ENCODE peak calls at places on chromosomes 4 and X, in nine cellular contexts. Z, N, A, D, I, B, J, U and K are unnamed samples.

GRCh38 chr4:129972257-129972656 is 876.3 kb downstream of the C4orf33 start:
- DNase-seq in Z (no peak), N (peak), A (peak), D (no peak), I (no peak), B (no peak), J (no peak), U (no peak), K (no peak)

GRCh38 chrX:3712080-3712869 is 1.2 kb downstream of the PRKX start:
- DNase-seq in Z (peak), N (no peak), A (peak), D (peak), I (no peak), B (no peak), J (peak), U (peak), K (peak)

GRCh38 chrX:70769659-70770232 is 138.8 kb downstream of the TEX11 start:
- DNase-seq in Z (no peak), N (no peak), A (no peak), D (peak), I (no peak), B (no peak), J (no peak), U (no peak), K (no peak)

GRCh38 chr4:146957252-146957651 is 11.6 kb upstream of the TTC29 start:
- DNase-seq in Z (no peak), N (no peak), A (no peak), D (no peak), I (peak), B (no peak), J (peak), U (peak), K (no peak)

GRCh38 chr4:82811838-82812672 is 13.5 kb upstream of the SCD5 start:
- DNase-seq in Z (no peak), N (no peak), A (peak), D (no peak), I (no peak), B (no peak), J (peak), U (no peak), K (no peak)

GRCh38 chr4:73770917-73771316 is 30.5 kb downstream of the CXCL8 start:
- DNase-seq in Z (no peak), N (no peak), A (no peak), D (no peak), I (no peak), B (no peak), J (no peak), U (no peak), K (no peak)

GRCh38 chr4:32258986-32259385 is 1538.8 kb downstream of the PCDH7 start:
- DNase-seq in Z (no peak), N (no peak), A (no peak), D (no peak), I (no peak), B (no peak), J (no peak), U (no peak), K (no peak)

GRCh38 chr4:20395160-20395773 is 143.6 kb downstream of the SLIT2 start:
- DNase-seq in Z (peak), N (peak), A (peak), D (peak), I (no peak), B (no peak), J (no peak), U (peak), K (peak)

GRCh38 chrX:41429592-41429991 is 17.6 kb upstream of the NYX start:
- DNase-seq in Z (no peak), N (no peak), A (no peak), D (no peak), I (no peak), B (no peak), J (no peak), U (no peak), K (no peak)

GRCh38 chrX:9859711-9860555 is 73.7 kb downstream of the SHROOM2 start:
- DNase-seq in Z (no peak), N (no peak), A (no peak), D (no peak), I (peak), B (no peak), J (peak), U (no peak), K (no peak)

GRCh38 chr4:26860922-26861433 is 337 bp downstream of the STIM2 start:
- DNase-seq in Z (peak), N (no peak), A (peak), D (peak), I (peak), B (peak), J (peak), U (peak), K (peak)

GRCh38 chr4:99323761-99324160 is 2.6 kb upstream of the ADH1B start:
- DNase-seq in Z (no peak), N (no peak), A (no peak), D (no peak), I (no peak), B (no peak), J (no peak), U (no peak), K (no peak)

GRCh38 chrX:41596586-41596985 is 92.2 kb upstream of the GPR34 start:
- DNase-seq in Z (no peak), N (no peak), A (no peak), D (peak), I (no peak), B (no peak), J (peak), U (peak), K (no peak)

GRCh38 chr4:87032884-87033533 is 98.2 kb downstream of the AFF1 start:
- DNase-seq in Z (no peak), N (no peak), A (no peak), D (no peak), I (peak), B (no peak), J (peak), U (no peak), K (no peak)

GRCh38 chr4:52250124-52250523 is 199.0 kb downstream of the SPATA18 start:
- DNase-seq in Z (no peak), N (no peak), A (no peak), D (no peak), I (no peak), B (no peak), J (peak), U (no peak), K (no peak)

GRCh38 chrX:138886769-138887168 is 175.3 kb upstream of the FGF13 start:
- DNase-seq in Z (no peak), N (no peak), A (no peak), D (no peak), I (no peak), B (no peak), J (no peak), U (no peak), K (no peak)

GRCh38 chr4:181418491-181418890 is 824.7 kb upstream of the TENM3 start:
- DNase-seq in Z (no peak), N (no peak), A (no peak), D (no peak), I (no peak), B (no peak), J (no peak), U (no peak), K (no peak)

GRCh38 chr4:2914220-2915126 is 48.7 kb downstream of the NOP14 start:
- DNase-seq in Z (no peak), N (no peak), A (no peak), D (no peak), I (no peak), B (no peak), J (no peak), U (peak), K (peak)

GRCh38 chr4:174631901-174632758 is 109.8 kb upstream of the HPGD start:
- DNase-seq in Z (no peak), N (peak), A (peak), D (peak), I (peak), B (no peak), J (peak), U (peak), K (no peak)

GRCh38 chr4:5157721-5158390 is 106.6 kb downstream of the STK32B start:
- DNase-seq in Z (no peak), N (no peak), A (no peak), D (no peak), I (no peak), B (no peak), J (no peak), U (no peak), K (no peak)

GRCh38 chr4:6464842-6465588 is 7.4 kb downstream of the PPP2R2C start:
- DNase-seq in Z (no peak), N (no peak), A (peak), D (no peak), I (no peak), B (no peak), J (no peak), U (no peak), K (no peak)